ENCODE peak calls at places on chromosome 11, in four cellular contexts. One of them, this sample, is unnamed.

GRCh38 chr11:45511566-45511965 is 153.9 kb downstream of the CHST1 start:
- DNase-seq in astrocyte of the spinal cord: no peak
- DNase-seq in Daoy: no peak
- DNase-seq in spleen: no peak
- DNase-seq in this sample: no peak

GRCh38 chr11:34859496-34859895 is 56.7 kb downstream of the APIP start:
- DNase-seq in spleen: no peak
- DNase-seq in Daoy: no peak
- DNase-seq in astrocyte of the spinal cord: no peak
- DNase-seq in this sample: no peak

GRCh38 chr11:118274184-118274583 is 10.1 kb upstream of the MPZL2 start:
- DNase-seq in astrocyte of the spinal cord: no peak
- DNase-seq in Daoy: no peak
- DNase-seq in spleen: no peak
- DNase-seq in this sample: no peak

GRCh38 chr11:64878223-64878493 is 263 bp downstream of the EHD1 start:
- DNase-seq in Daoy: no peak
- DNase-seq in astrocyte of the spinal cord: no peak
- DNase-seq in spleen: no peak
- DNase-seq in this sample: no peak

GRCh38 chr11:8071616-8072581 is 9.1 kb upstream of the TUB start:
- DNase-seq in astrocyte of the spinal cord: no peak
- DNase-seq in spleen: peak
- DNase-seq in Daoy: no peak
- DNase-seq in this sample: peak

GRCh38 chr11:103326070-103326794 is 217.0 kb downstream of the DYNC2H1 start:
- DNase-seq in Daoy: peak
- DNase-seq in astrocyte of the spinal cord: peak
- DNase-seq in spleen: peak
- DNase-seq in this sample: peak

GRCh38 chr11:75406338-75406777 is 7.0 kb downstream of the RPS3 start:
- DNase-seq in spleen: peak
- DNase-seq in Daoy: no peak
- DNase-seq in astrocyte of the spinal cord: no peak
- DNase-seq in this sample: no peak

GRCh38 chr11:122189259-122189658 is 73.2 kb upstream of the BLID start:
- DNase-seq in astrocyte of the spinal cord: peak
- DNase-seq in Daoy: peak
- DNase-seq in spleen: no peak
- DNase-seq in this sample: no peak

This sample was measured in osteoblast.